ENCODE peak calls at places on chromosomes 2 and 18, in nine cellular contexts. M, Y, P, Q, G, A, C, Z and T are unnamed samples.

GRCh38 chr2:40489678-40489960 is 37.7 kb upstream of the SLC8A1 start:
- DNase-seq in Q (no peak), G (no peak), A (no peak), C (no peak), Y (no peak), Z (no peak), M (no peak), P (no peak), T (no peak)

GRCh38 chr18:39274535-39274934 is 1708.9 kb upstream of the CELF4 start:
- DNase-seq in C (no peak), P (no peak), Q (peak; percentile 45), Z (no peak), M (no peak), G (peak; percentile 43), Y (no peak), A (no peak), T (no peak)

GRCh38 chr18:24862225-24862893 is 401.9 kb downstream of the HRH4 start:
- DNase-seq in Q (no peak), G (no peak), M (no peak), A (no peak), C (no peak), P (peak; percentile 38), Y (no peak), Z (peak; percentile 15), T (no peak)

GRCh38 chr2:23533014-23533730 is 148.2 kb downstream of the KLHL29 start:
- DNase-seq in Y (no peak), P (no peak), G (no peak), Z (no peak), M (no peak), C (no peak), A (peak; percentile 68), Q (no peak), T (no peak)

GRCh38 chr2:45128580-45128997 is 119.3 kb upstream of the SIX2 start:
- DNase-seq in G (peak; percentile 99), Q (peak; percentile 94), Y (no peak), A (no peak), C (peak; percentile 74), Z (no peak), M (no peak), P (no peak), T (no peak)

GRCh38 chr2:59236723-59237122 is 995.6 kb upstream of the FANCL start:
- DNase-seq in P (no peak), G (no peak), A (no peak), C (no peak), Y (no peak), Q (no peak), Z (no peak), M (no peak), T (no peak)

GRCh38 chr2:134453476-134453875 is 199.6 kb downstream of the MGAT5 start:
- DNase-seq in G (no peak), Q (no peak), Y (no peak), Z (no peak), A (no peak), P (no peak), C (no peak), M (no peak), T (no peak)

GRCh38 chr2:240594511-240595380 is 8.2 kb downstream of the CAPN10 start:
- DNase-seq in Q (no peak), P (no peak), Z (no peak), G (no peak), Y (no peak), M (no peak), C (peak; percentile 13), A (peak; percentile 16), T (no peak)

GRCh38 chr2:195660265-195660890 is 3.4 kb downstream of the SLC39A10 start:
- DNase-seq in M (peak; percentile 65), A (peak; percentile 63), P (peak; percentile 71), Y (peak; percentile 50), Z (peak; percentile 73), C (peak; percentile 73), Q (peak; percentile 82), G (peak; percentile 76), T (peak; percentile 43)

GRCh38 chr2:173075781-173076556 is at the start of gene MAP3K20:
- DNase-seq in C (peak; percentile 84), Q (peak; percentile 71), G (no peak), P (peak; percentile 54), M (peak; percentile 38), Y (peak; percentile 80), A (peak; percentile 55), Z (peak; percentile 59), T (peak; percentile 44)

GRCh38 chr2:163877316-163877715 is 141.5 kb upstream of the FIGN start:
- DNase-seq in M (no peak), P (no peak), A (no peak), Z (no peak), G (peak; percentile 64), Q (peak; percentile 0), Y (no peak), C (no peak), T (no peak)

DNA sequence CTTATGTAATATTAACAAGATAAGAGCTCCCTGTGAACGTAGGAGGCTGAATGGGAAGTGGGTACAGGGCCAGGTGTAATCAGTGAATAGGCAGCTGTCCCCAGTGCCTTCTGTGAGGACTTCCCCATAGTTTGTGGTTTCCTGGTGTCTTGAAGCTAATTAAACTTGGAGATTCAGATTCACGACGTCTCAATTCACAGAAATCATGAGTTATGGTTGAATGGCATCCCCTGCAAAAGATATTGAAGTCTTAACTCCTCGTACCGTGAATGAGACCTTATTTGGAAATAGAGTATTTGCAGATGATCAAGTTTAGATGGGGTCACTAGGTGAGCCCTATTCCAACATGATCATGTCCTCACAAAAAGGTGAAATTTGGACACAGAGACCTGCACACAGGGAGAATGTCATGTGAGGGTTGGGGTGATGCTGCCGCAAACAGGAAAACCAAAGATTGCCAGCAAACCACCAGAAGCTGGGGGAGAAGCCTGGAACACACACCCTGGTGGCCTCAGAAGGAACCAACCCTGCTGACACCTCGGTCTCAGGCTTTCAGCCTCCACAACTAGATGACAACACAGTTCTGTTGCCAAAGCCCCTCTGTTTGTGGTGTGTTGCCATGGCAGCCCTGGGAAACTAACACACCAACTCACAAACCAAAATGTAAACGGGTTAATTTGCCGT is 13.2 kb downstream of the ARL4C start:
- DNase-seq in M (no peak), G (peak; percentile 11), C (no peak), P (no peak), Z (peak; percentile 11), A (no peak), Q (no peak), Y (peak; percentile 34), T (no peak)
- TF ChIP-seq CTCF in M (peak; percentile 27), G (peak; percentile 55), C (no peak), P (peak; percentile 34), Z (peak; percentile 20), A (no peak), Q (peak; percentile 10), Y (no peak), T (peak; percentile 33)

GRCh38 chr18:44901283-44901682 is 220.6 kb downstream of the SETBP1 start:
- DNase-seq in M (no peak), P (no peak), A (peak; percentile 31), Y (peak; percentile 28), Q (no peak), Z (no peak), C (no peak), G (no peak), T (no peak)
- TF ChIP-seq CTCF in M (no peak), P (peak; percentile 24), A (peak; percentile 27), Y (no peak), Q (peak; percentile 12), Z (no peak), C (no peak), G (peak; percentile 58), T (no peak)

GRCh38 chr2:27288610-27289009 is 6.4 kb downstream of the TRIM54 start:
- DNase-seq in M (no peak), P (no peak), Q (no peak), A (no peak), Y (no peak), C (no peak), Z (no peak), G (no peak), T (no peak)

GRCh38 chr2:27294928-27295327 is 12.7 kb downstream of the TRIM54 start:
- DNase-seq in A (no peak), G (no peak), Q (no peak), Y (no peak), P (no peak), M (no peak), C (no peak), Z (no peak), T (no peak)

GRCh38 chr2:27296466-27296865 is 11.8 kb downstream of the UCN start:
- DNase-seq in Q (no peak), P (no peak), A (no peak), Z (no peak), Y (no peak), C (no peak), M (no peak), G (no peak), T (no peak)

GRCh38 chr2:27290571-27290970 is 8.3 kb downstream of the TRIM54 start:
- DNase-seq in Z (no peak), Q (no peak), M (no peak), P (no peak), G (no peak), Y (no peak), C (no peak), A (no peak), T (no peak)

DNA sequence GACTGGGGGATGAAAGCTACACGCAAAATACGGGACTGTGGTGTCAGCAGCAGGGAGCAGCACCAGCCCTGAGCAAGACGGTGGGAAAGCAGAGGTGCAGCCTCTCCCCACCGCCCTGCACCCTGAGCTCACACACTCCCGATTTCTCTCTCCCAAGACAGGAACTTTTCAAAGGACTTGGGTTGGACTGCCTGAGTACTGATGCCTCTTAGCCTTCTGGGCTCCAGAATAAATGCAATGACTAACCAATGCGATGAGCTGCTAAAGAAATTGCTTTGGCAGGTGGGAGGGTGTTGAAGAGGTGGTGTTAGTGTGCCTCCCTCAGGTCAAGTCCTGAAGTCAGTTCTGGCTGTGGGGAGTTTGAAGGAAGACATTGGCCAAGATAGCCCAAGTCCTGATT is 9.6 kb downstream of the TRIM54 start:
- DNase-seq in G (no peak), C (no peak), Z (no peak), Q (no peak), P (no peak), Y (no peak), M (peak; percentile 44), A (no peak), T (no peak)
- TF ChIP-seq CTCF in G (no peak), C (no peak), Z (no peak), Q (no peak), P (no peak), Y (no peak), M (peak; percentile 78), A (no peak), T (peak; percentile 20)

GRCh38 chr18:7730682-7731081 is 163.6 kb downstream of the PTPRM start:
- DNase-seq in G (no peak), Q (no peak), P (no peak), Y (no peak), C (no peak), A (no peak), M (no peak), Z (no peak), T (no peak)

GRCh38 chr18:7733642-7734041 is 166.5 kb downstream of the PTPRM start:
- DNase-seq in C (no peak), Y (no peak), G (no peak), Q (peak; percentile 4), Z (no peak), M (peak; percentile 57), A (no peak), P (no peak), T (no peak)

GRCh38 chr18:7737483-7737882 is 170.4 kb downstream of the PTPRM start:
- DNase-seq in C (no peak), M (no peak), G (no peak), Y (no peak), P (no peak), A (no peak), Z (no peak), Q (no peak), T (no peak)

GRCh38 chr18:7735606-7736175 is 168.6 kb downstream of the PTPRM start:
- DNase-seq in M (no peak), Z (no peak), A (no peak), G (no peak), C (no peak), P (no peak), Y (no peak), Q (no peak), T (no peak)

GRCh38 chr18:7735194-7735593 is 168.1 kb downstream of the PTPRM start:
- DNase-seq in C (no peak), Y (no peak), A (no peak), M (no peak), Z (no peak), Q (no peak), P (no peak), G (no peak), T (no peak)
- TF ChIP-seq CTCF in C (no peak), Y (no peak), A (no peak), M (peak; percentile 49), Z (no peak), Q (no peak), P (peak; percentile 41), G (peak; percentile 57), T (peak; percentile 26)